ENCODE peak calls at places on chromosomes 4 and X, in seven cellular contexts. G is SK-N-SH, A is GM12878, M is H1, N is HCT116, D is T47D, W is HepG2. O is an unnamed sample.

GRCh38 chr4:184099033-184099432 is 118.6 kb downstream of the ENPP6 start:
- DNase-seq in G (no peak), M (no peak), W (no peak), D (no peak), A (no peak), N (no peak), O (no peak)

GRCh38 chr4:62706423-62706822 is 1506.3 kb downstream of the ADGRL3 start:
- DNase-seq in N (no peak), M (no peak), W (no peak), D (no peak), G (no peak), A (no peak), O (no peak)

GRCh38 chr4:144463896-144464295 is 182.1 kb upstream of the HHIP start:
- DNase-seq in D (no peak), M (no peak), N (no peak), G (no peak), A (no peak), W (no peak), O (no peak)

GRCh38 chr4:182928061-182928460 is 10.9 kb upstream of the DCTD start:
- DNase-seq in A (no peak), N (no peak), W (no peak), G (no peak), M (no peak), D (peak), O (peak)

GRCh38 chrX:67546496-67547423 is 2.9 kb downstream of the AR start:
- DNase-seq in G (peak), M (no peak), N (no peak), A (no peak), D (peak), W (no peak), O (no peak)

GRCh38 chr4:40316782-40317635 is 18.1 kb upstream of the CHRNA9 start:
- DNase-seq in A (peak), W (peak), G (peak), N (peak), M (peak), D (peak), O (peak)

GRCh38 chr4:25750874-25751273 is 95.2 kb downstream of the SLC34A2 start:
- DNase-seq in M (no peak), D (no peak), A (no peak), G (no peak), W (no peak), N (no peak), O (no peak)

GRCh38 chrX:149531599-149531998 is 9.2 kb upstream of the EOLA1 start:
- DNase-seq in A (no peak), D (no peak), W (no peak), G (no peak), N (no peak), M (no peak), O (no peak)

GRCh38 chr4:71417150-71417549 is 78.3 kb downstream of the SLC4A4 start:
- DNase-seq in W (no peak), N (no peak), D (no peak), G (no peak), A (no peak), M (no peak), O (no peak)

GRCh38 chr4:159549092-159549491 is 446.2 kb downstream of the RAPGEF2 start:
- DNase-seq in D (no peak), G (no peak), M (no peak), A (no peak), N (no peak), W (no peak), O (no peak)

GRCh38 chrX:75156537-75156945 is 458 bp upstream of the ABCB7 start:
- DNase-seq in N (no peak), D (no peak), M (no peak), G (peak), A (no peak), W (no peak), O (peak)

GRCh38 chr4:177119021-177119461 is 190.6 kb upstream of the NEIL3 start:
- DNase-seq in M (no peak), N (no peak), D (no peak), G (no peak), A (no peak), W (no peak), O (no peak)

GRCh38 chr4:159188646-159189045 is 85.8 kb downstream of the RAPGEF2 start:
- DNase-seq in G (no peak), A (no peak), M (no peak), D (no peak), W (no peak), N (no peak), O (no peak)

GRCh38 chrX:15877380-15877779 is 22.8 kb upstream of the AP1S2 start:
- DNase-seq in A (no peak), M (no peak), G (no peak), D (no peak), N (no peak), W (no peak), O (no peak)

GRCh38 chrX:1464282-1465131 is 11.8 kb upstream of the ASMTL start:
- DNase-seq in M (no peak), A (no peak), D (no peak), N (no peak), W (no peak), G (no peak), O (no peak)

GRCh38 chr4:98584265-98584664 is 74.1 kb downstream of the TSPAN5 start:
- DNase-seq in D (peak), N (no peak), A (no peak), M (no peak), G (no peak), W (peak), O (no peak)

GRCh38 chrX:139967300-139967699 is 2.0 kb upstream of the CXorf66 start:
- DNase-seq in M (no peak), G (peak), D (no peak), A (no peak), N (no peak), W (peak), O (peak)

GRCh38 chrX:36898301-36898700 is 109.9 kb upstream of the FAM47C start:
- DNase-seq in W (peak), M (no peak), A (no peak), D (peak), G (peak), N (no peak), O (no peak)

GRCh38 chr4:165877291-165877690 is 4.3 kb downstream of the TLL1 start:
- DNase-seq in N (no peak), G (no peak), D (no peak), A (no peak), W (no peak), M (no peak), O (no peak)

GRCh38 chr4:96472103-96472867 is 632.4 kb downstream of the PDHA2 start:
- DNase-seq in N (no peak), G (no peak), D (peak), M (no peak), W (no peak), A (no peak), O (peak)

GRCh38 chrX:136725446-136726104 is 55.2 kb downstream of the ARHGEF6 start:
- DNase-seq in N (no peak), A (no peak), D (no peak), M (no peak), G (no peak), W (no peak), O (no peak)

GRCh38 chr4:159298502-159298901 is 195.6 kb downstream of the RAPGEF2 start:
- DNase-seq in G (no peak), W (no peak), D (peak), A (no peak), N (no peak), M (no peak), O (no peak)

GRCh38 chrX:9252182-9252581 is 212.7 kb upstream of the TBL1X start:
- DNase-seq in W (no peak), G (no peak), M (peak), D (no peak), A (no peak), N (no peak), O (no peak)

GRCh38 chrX:69066966-69067525 is 98.2 kb downstream of the PJA1 start:
- DNase-seq in A (no peak), D (no peak), N (no peak), M (no peak), G (no peak), W (no peak), O (no peak)

GRCh38 chr4:112865443-112865842 is 184.0 kb upstream of the ANK2 start:
- DNase-seq in A (no peak), W (no peak), N (no peak), M (no peak), D (no peak), G (no peak), O (no peak)

GRCh38 chr4:26032572-26033320 is 118.7 kb downstream of the SMIM20 start:
- DNase-seq in W (peak), A (no peak), D (no peak), M (no peak), G (no peak), N (no peak), O (no peak)

GRCh38 chr4:186722856-186723206 is 825 bp downstream of the FAT1 start:
- DNase-seq in A (no peak), G (no peak), D (no peak), M (no peak), N (no peak), W (no peak), O (no peak)

GRCh38 chrX:6505960-6506359 is 29.0 kb downstream of the VCX3A start:
- DNase-seq in A (no peak), D (no peak), G (no peak), N (no peak), M (no peak), W (no peak), O (no peak)

GRCh38 chrX:42869011-42869410 is 91.0 kb upstream of the PPP1R2C start:
- DNase-seq in N (no peak), G (no peak), D (no peak), M (no peak), A (no peak), W (no peak), O (no peak)

GRCh38 chr4:85869156-85869555 is 394.2 kb downstream of the ARHGAP24 start:
- DNase-seq in A (no peak), D (no peak), W (no peak), N (no peak), M (no peak), G (no peak), O (no peak)

GRCh38 chr4:136277741-136278140 is 1254.6 kb downstream of the PCDH18 start:
- DNase-seq in D (no peak), A (no peak), M (no peak), N (no peak), W (no peak), G (no peak), O (no peak)

GRCh38 chr4:184287697-184288255 is 70.1 kb upstream of the ENPP6 start:
- DNase-seq in G (no peak), W (peak), M (no peak), N (no peak), D (peak), A (no peak), O (no peak)

GRCh38 chr4:150816491-150816890 is 198.6 kb downstream of the LRBA start:
- DNase-seq in A (no peak), M (no peak), W (no peak), G (no peak), N (no peak), D (no peak), O (no peak)

GRCh38 chrX:76153221-76153620 is 19.6 kb upstream of the PBDC1 start:
- DNase-seq in D (no peak), W (no peak), M (no peak), G (no peak), N (no peak), A (no peak), O (no peak)

GRCh38 chrX:20527458-20528099 is 260.9 kb upstream of the RPS6KA3 start:
- DNase-seq in M (no peak), G (peak), W (peak), D (peak), N (no peak), A (no peak), O (peak)

GRCh38 chr4:128601992-128602695 is 207.4 kb upstream of the JADE1 start:
- DNase-seq in M (no peak), W (no peak), A (no peak), N (no peak), D (no peak), G (no peak), O (peak)

DNA sequence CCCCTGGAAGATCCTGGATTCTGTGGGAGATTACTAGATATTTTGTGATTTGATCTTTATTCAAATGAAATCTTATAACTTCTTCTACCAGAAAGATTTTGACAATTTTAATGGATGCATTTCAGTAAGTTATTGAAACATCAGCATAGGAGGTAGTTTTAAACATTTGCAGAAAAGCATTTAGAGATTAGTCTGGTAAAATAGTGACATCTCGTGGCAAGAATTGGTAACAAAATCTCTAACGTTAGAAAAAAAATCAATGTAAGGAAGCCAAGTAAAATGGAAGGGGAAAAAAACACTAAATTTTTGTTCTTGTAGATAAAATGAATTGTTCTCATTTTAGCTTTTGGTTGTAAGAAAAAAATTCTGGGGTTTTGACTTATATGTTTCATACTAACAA is 73.3 kb downstream of the TASL start:
- DNase-seq in G (peak), M (no peak), N (peak), W (peak), A (peak), D (peak), O (peak)
- TF ChIP-seq JUND in G (no peak), M (no peak), N (no peak), W (no peak), A (no peak), D (no peak), O (no peak)

DNA sequence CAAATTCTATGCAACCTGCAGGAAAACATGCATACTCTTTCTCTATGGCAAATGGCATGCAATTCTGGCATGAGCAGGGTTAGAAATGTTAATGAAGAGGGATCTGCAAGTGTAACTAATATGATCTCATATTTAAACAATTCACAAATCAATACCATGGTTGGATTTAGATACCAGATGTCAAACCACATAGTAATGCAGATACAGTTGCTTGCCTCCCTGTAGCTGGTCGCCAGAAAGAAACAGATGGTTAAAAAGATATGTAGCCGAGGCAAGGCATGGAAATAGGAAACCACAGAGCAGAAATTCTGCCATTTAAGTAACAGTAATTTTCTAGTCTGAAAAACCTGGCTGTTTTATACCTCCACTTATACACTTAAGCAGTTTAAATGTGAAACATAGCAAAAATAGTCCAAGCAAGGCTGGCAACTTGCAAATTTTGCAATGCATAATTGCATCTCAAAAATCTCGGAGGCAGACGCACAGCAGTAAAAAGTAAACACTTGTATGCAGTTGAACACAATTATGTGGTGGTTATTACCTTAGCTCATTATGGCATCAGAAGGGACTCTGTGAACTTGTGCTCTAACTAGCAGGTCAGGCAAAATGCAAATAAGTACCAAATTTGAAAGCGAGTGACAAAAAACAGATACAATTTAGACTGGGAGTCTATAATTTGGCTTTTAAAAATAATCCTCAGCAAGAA is 126.8 kb downstream of the NAA11 start:
- DNase-seq in M (no peak), D (no peak), G (no peak), N (no peak), W (no peak), A (no peak), O (peak)
- TF ChIP-seq JUND in M (no peak), D (no peak), G (no peak), N (no peak), W (no peak), A (no peak), O (peak)

GRCh38 chr4:81214144-81214517 is 891 bp downstream of the PRKG2 start:
- DNase-seq in M (no peak), W (no peak), G (no peak), D (no peak), N (no peak), A (no peak), O (no peak)

GRCh38 chr4:81215936-81216335 is 914 bp upstream of the PRKG2 start:
- DNase-seq in A (no peak), N (no peak), M (no peak), D (no peak), G (no peak), W (no peak), O (no peak)

GRCh38 chr4:81213671-81214070 is 1.4 kb downstream of the PRKG2 start:
- DNase-seq in W (no peak), G (no peak), M (no peak), D (no peak), N (no peak), A (no peak), O (no peak)

GRCh38 chr4:81215219-81215892 is at the start of gene PRKG2:
- DNase-seq in N (no peak), D (no peak), M (no peak), A (no peak), W (no peak), G (no peak), O (no peak)

DNA sequence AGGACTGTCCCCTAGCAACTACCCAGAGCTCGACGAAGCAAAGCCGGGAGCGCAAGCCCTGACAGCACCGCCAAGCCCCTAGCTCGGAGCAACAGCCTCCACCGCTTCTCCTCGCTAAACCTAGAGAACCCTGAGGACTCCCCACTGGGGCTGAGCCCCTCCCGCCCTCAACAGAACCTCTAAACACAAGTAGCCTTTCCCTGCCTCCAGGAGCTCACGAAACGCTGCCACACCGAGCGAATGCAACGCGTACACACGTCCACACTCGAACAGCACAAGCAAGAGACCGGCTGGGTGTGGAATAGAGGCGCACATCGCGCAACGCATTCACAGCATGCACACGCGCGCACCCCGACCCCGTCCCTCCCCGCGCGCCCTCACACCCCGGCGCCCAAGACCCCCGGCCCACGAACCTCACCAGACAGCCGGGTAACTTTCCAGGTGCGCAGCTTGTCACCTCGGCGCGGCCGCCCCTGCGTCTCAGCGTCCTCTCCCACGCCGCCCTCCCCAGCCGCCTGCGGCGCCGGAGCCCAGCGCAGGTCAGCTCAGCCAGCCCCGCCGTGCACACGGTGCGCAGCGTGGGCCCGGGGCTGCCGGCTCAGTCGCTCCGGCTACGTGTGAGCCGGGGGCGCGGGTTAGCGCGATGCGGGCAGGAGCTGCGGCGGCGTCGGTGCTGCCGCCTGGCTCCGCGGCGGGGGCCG is 354 bp downstream of the PRKG2 start:
- DNase-seq in M (no peak), G (peak), N (no peak), D (no peak), W (no peak), A (no peak), O (no peak)
- TF ChIP-seq JUND in M (no peak), G (no peak), N (no peak), D (no peak), W (no peak), A (no peak), O (no peak)

DNA sequence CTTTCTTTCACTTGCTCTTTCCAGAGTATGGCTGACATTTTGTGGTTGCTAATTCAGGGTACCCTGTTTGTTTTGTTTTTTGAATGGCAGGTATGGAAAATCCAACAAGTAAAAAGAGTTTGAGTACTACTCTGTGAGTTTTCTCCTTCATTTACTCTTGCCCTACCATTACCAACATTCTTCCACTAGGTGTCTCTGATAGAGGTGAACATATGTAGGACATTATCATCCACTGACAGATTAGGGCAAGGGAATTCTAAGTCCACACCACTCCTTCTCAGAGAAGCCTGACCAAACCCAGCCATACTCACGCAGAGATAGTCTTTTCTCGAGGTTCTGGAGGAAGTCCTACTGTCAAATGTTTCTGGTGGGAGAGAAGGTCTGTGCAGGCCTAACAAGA is 36.7 kb upstream of the HDAC8 start:
- DNase-seq in W (peak), D (peak), M (no peak), A (no peak), G (no peak), N (no peak), O (peak)
- TF ChIP-seq JUND in W (no peak), D (no peak), M (no peak), A (no peak), G (no peak), N (no peak), O (no peak)

GRCh38 chr4:6534050-6534449 is 40.9 kb upstream of the MAN2B2 start:
- DNase-seq in W (no peak), G (no peak), M (no peak), N (no peak), D (no peak), A (no peak), O (no peak)
- TF ChIP-seq JUND in W (no peak), G (no peak), M (no peak), N (no peak), D (no peak), A (no peak), O (no peak)

DNA sequence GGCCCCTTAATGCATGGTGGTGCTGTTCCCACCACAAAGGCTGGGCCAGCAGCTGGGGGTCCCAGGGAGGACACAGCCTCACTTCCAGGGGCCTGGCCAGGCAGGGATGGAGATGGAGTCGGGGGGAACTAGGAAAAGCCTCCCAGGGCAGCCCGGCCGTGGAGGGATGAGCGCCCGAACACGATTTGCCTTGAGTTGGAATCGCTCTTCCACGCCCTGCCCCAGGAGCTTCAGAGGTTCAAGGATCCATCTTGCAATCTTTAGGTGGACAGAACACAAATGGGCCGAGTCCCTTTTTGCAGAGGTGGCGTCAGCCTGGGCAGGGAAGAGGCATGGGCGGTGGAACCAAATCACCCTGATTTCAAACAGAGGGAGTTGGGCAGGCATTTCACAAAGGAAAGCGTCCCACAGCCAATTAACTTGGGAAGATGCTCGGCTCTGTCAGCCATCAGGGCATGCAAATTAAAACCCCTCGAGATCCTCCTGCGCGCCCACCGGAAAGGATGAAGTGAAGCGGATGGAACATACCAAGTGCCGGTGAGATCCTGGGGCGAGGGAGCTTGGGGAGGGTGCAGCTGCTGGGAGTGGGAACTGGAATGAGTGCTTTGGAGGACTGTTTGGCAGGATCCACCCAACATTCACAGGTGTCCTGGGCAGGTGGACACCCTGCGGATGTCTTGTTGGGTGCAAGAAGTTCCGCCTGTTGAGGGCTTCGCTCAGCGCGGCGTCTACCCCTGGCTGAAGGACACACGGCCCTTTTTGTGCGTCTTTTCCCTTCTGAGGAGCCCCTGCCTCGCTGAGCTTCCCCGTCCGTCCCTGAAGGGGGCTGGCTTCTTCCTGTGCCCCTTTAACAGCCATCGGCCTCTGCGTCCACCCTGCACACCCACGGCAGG is 75.7 kb downstream of the HTRA3 start:
- DNase-seq in G (no peak), W (no peak), A (no peak), M (no peak), D (no peak), N (no peak), O (no peak)
- TF ChIP-seq JUND in G (no peak), W (no peak), A (no peak), M (no peak), D (no peak), N (no peak), O (no peak)

O was measured in K562.